ENCODE peak calls at places on chromosomes 5 and 9, in eight cellular contexts. V is IMR-90; G is activated naive CD4-positive, alpha-beta T cell; J is H9; D is WTC11; A is OCI-LY7; E is adrenal gland; Q is EH. U is an unnamed sample.

GRCh38 chr5:43301653-43302091 is 11.5 kb downstream of the HMGCS1 start:
- DNase-seq in E (no peak), D (no peak), A (no peak), V (no peak), Q (no peak), G (no peak), J (no peak), U (no peak)

GRCh38 chr5:149938272-149938671 is 6.3 kb downstream of the PDE6A start:
- DNase-seq in Q (peak; percentile 89), V (peak; percentile 50), E (peak; percentile 85), D (no peak), A (no peak), G (no peak), J (no peak), U (no peak)

GRCh38 chr9:124869466-124869985 is 7.6 kb downstream of the ARPC5L start:
- DNase-seq in J (no peak), G (peak; percentile 41), E (no peak), Q (peak; percentile 37), V (no peak), D (no peak), A (peak; percentile 55), U (no peak)

GRCh38 chr5:75886706-75887105 is 169.5 kb upstream of the POC5 start:
- DNase-seq in D (no peak), V (no peak), Q (peak; percentile 35), J (no peak), E (no peak), A (no peak), G (no peak), U (no peak)

GRCh38 chr9:31259824-31260223 is 1124.6 kb upstream of the ACO1 start:
- DNase-seq in E (no peak), J (no peak), D (no peak), V (no peak), A (no peak), G (no peak), Q (no peak), U (no peak)

GRCh38 chr5:78526049-78526525 is 122.5 kb downstream of the LHFPL2 start:
- DNase-seq in V (peak; percentile 81), D (no peak), G (no peak), Q (peak; percentile 81), E (no peak), J (no peak), A (no peak), U (peak; percentile 80)

GRCh38 chr5:40679071-40679997 is at the start of gene PTGER4:
- DNase-seq in V (peak; percentile 86), G (peak; percentile 83), E (peak; percentile 94), J (peak; percentile 89), D (peak; percentile 89), Q (peak; percentile 90), A (peak; percentile 67), U (no peak)

GRCh38 chr5:80745490-80745889 is 90.7 kb upstream of the DHFR start:
- DNase-seq in V (peak; percentile 67), J (no peak), D (no peak), G (no peak), E (no peak), Q (peak; percentile 3), A (no peak), U (no peak)

GRCh38 chr5:91110709-91111108 is 272.4 kb downstream of the ARRDC3 start:
- DNase-seq in V (peak; percentile 35), J (no peak), G (no peak), E (no peak), A (no peak), D (no peak), Q (peak; percentile 78), U (no peak)

GRCh38 chr5:108637110-108637509 is 110.6 kb upstream of the FER start:
- DNase-seq in E (no peak), D (no peak), A (no peak), V (peak; percentile 62), J (no peak), G (no peak), Q (peak; percentile 21), U (no peak)

GRCh38 chr9:36064448-36065037 is 27.8 kb downstream of the RECK start:
- DNase-seq in D (no peak), J (no peak), Q (peak; percentile 54), A (no peak), E (no peak), G (no peak), V (peak; percentile 63), U (no peak)

GRCh38 chr5:169831331-169831730 is 149.0 kb downstream of the INSYN2B start:
- DNase-seq in J (no peak), A (no peak), E (no peak), D (no peak), G (no peak), Q (no peak), V (peak; percentile 27), U (no peak)

GRCh38 chr5:36969700-36970395 is 93.3 kb downstream of the NIPBL start:
- DNase-seq in A (no peak), J (no peak), G (no peak), E (no peak), Q (no peak), D (no peak), V (no peak), U (no peak)

GRCh38 chr9:18979367-18979766 is 53.6 kb downstream of the SAXO1 start:
- DNase-seq in G (no peak), D (no peak), A (no peak), E (no peak), J (no peak), V (peak; percentile 71), Q (peak; percentile 75), U (no peak)

GRCh38 chr5:111685969-111686368 is 71.0 kb downstream of the NREP start:
- DNase-seq in J (peak; percentile 44), G (no peak), Q (no peak), D (peak; percentile 15), V (no peak), E (no peak), A (peak; percentile 65), U (no peak)

GRCh38 chr5:150112211-150113046 is 26.1 kb upstream of the CSF1R start:
- DNase-seq in V (peak; percentile 88), J (peak; percentile 28), Q (peak; percentile 98), A (no peak), G (no peak), E (peak; percentile 62), D (no peak), U (no peak)

GRCh38 chr9:113129466-113129865 is 21.3 kb upstream of the SLC31A2 start:
- DNase-seq in J (no peak), A (no peak), E (no peak), G (no peak), D (no peak), V (no peak), Q (no peak), U (no peak)

GRCh38 chr5:141915881-141916336 is 7.8 kb upstream of the DELE1 start:
- DNase-seq in V (no peak), A (peak; percentile 48), Q (no peak), E (no peak), D (peak; percentile 34), G (no peak), J (peak; percentile 70), U (no peak)

GRCh38 chr5:65970481-65971367 is 44.3 kb downstream of the ERBIN start:
- DNase-seq in J (no peak), A (peak; percentile 68), E (peak; percentile 79), D (no peak), V (no peak), Q (peak; percentile 15), G (no peak), U (no peak)

GRCh38 chr5:145925803-145926202 is 10.6 kb upstream of the SH3RF2 start:
- DNase-seq in E (no peak), G (no peak), Q (peak; percentile 74), V (peak; percentile 52), D (no peak), J (no peak), A (no peak), U (no peak)

GRCh38 chr9:134627417-134628353 is 13.9 kb upstream of the COL5A1 start:
- DNase-seq in E (peak; percentile 39), J (peak; percentile 24), A (no peak), V (no peak), D (peak; percentile 6), G (no peak), Q (no peak), U (no peak)

GRCh38 chr9:89631381-89631780 is 26.6 kb downstream of the GADD45G start:
- DNase-seq in E (no peak), D (no peak), Q (no peak), A (no peak), V (no peak), G (no peak), J (no peak), U (no peak)

GRCh38 chr9:38027714-38028113 is 41.3 kb downstream of the SHB start:
- DNase-seq in A (no peak), Q (no peak), E (no peak), J (no peak), D (no peak), V (no peak), G (no peak), U (no peak)

GRCh38 chr9:127809562-127810377 is 7.1 kb downstream of the FPGS start:
- DNase-seq in D (peak; percentile 69), Q (peak; percentile 30), V (no peak), A (peak; percentile 68), G (no peak), J (peak; percentile 82), E (no peak), U (no peak)

GRCh38 chr5:32713396-32714381 is 2.6 kb downstream of the NPR3 start:
- DNase-seq in Q (peak; percentile 57), G (no peak), J (peak; percentile 83), D (peak; percentile 82), A (no peak), V (peak; percentile 57), E (no peak), U (no peak)

GRCh38 chr5:30604648-30605262 is 588.7 kb upstream of the CDH6 start:
- DNase-seq in A (no peak), J (no peak), Q (no peak), D (no peak), G (no peak), V (no peak), E (no peak), U (no peak)

GRCh38 chr5:21121213-21121612 is 1133.2 kb upstream of the CDH18 start:
- DNase-seq in V (no peak), A (no peak), D (no peak), E (no peak), Q (no peak), J (no peak), G (no peak), U (no peak)

GRCh38 chr5:72608297-72608696 is 101.1 kb upstream of the ZNF366 start:
- DNase-seq in V (peak; percentile 76), G (no peak), A (no peak), D (no peak), Q (peak; percentile 58), J (no peak), E (peak; percentile 66), U (no peak)